ENCODE peak calls at places on chromosomes 12 and 14, in six cellular contexts. G, Q, K, T, U and W are unnamed samples.

GRCh38 chr12:44847888-44848770 is 28.0 kb downstream of the NELL2 start:
- DNase-seq in Q (no peak), G (no peak), K (no peak), T (no peak), U (peak), W (no peak)

GRCh38 chr12:75568387-75568786 is 57.0 kb upstream of the KRR1 start:
- DNase-seq in Q (no peak), K (no peak), G (no peak), U (no peak), T (no peak), W (no peak)

GRCh38 chr12:47281667-47282171 is 202.0 kb upstream of the AMIGO2 start:
- DNase-seq in Q (no peak), T (no peak), G (no peak), K (no peak), U (no peak), W (no peak)

GRCh38 chr14:93832076-93832475 is 43.8 kb upstream of the PRIMA1 start:
- DNase-seq in G (no peak), U (no peak), T (no peak), Q (no peak), K (no peak), W (peak)

GRCh38 chr12:82781288-82782078 is 94.8 kb downstream of the TMTC2 start:
- DNase-seq in U (no peak), T (no peak), K (peak), G (no peak), Q (no peak), W (no peak)

GRCh38 chr12:19799216-19799615 is 359.9 kb downstream of the AEBP2 start:
- DNase-seq in U (no peak), T (no peak), Q (peak), G (no peak), K (no peak), W (no peak)

GRCh38 chr12:19044430-19044829 is 85.1 kb upstream of the PLEKHA5 start:
- DNase-seq in T (no peak), G (no peak), K (no peak), U (no peak), Q (no peak), W (no peak)

GRCh38 chr14:31926123-31926522 is 151.0 kb upstream of the ARHGAP5 start:
- DNase-seq in Q (no peak), K (no peak), T (no peak), G (peak), U (no peak), W (no peak)

GRCh38 chr14:73269729-73270651 is 32.7 kb downstream of the PAPLN start:
- DNase-seq in Q (no peak), K (no peak), T (no peak), G (no peak), U (no peak), W (no peak)

GRCh38 chr12:32270818-32271710 is 128.3 kb upstream of the FGD4 start:
- DNase-seq in U (no peak), G (peak), T (no peak), K (no peak), Q (peak), W (no peak)

GRCh38 chr12:64608901-64609542 is 1.3 kb upstream of the RASSF3 start:
- DNase-seq in K (no peak), T (no peak), Q (peak), U (peak), G (peak), W (peak)

GRCh38 chr12:120669055-120669828 is 17.7 kb upstream of the MLEC start:
- DNase-seq in G (no peak), U (no peak), K (no peak), Q (peak), T (no peak), W (peak)

GRCh38 chr12:13208533-13209278 is 12.2 kb downstream of the EMP1 start:
- DNase-seq in G (peak), Q (no peak), U (no peak), T (no peak), K (no peak), W (no peak)